ENCODE peak calls at places on chromosomes 5 and 9, in seven cellular contexts. H is MM.1S, T is LNCaP clone FGC, I is tibial nerve, E is astrocyte, V is cardiac fibroblast, A is body of pancreas. Z is an unnamed sample.

GRCh38 chr5:77663081-77663863 is 24.8 kb upstream of the OTP start:
- DNase-seq in H (no peak), T (no peak), I (no peak), E (no peak), V (no peak), A (no peak), Z (no peak)

GRCh38 chr9:73683862-73684591 is 532.4 kb downstream of the ANXA1 start:
- DNase-seq in H (peak; percentile 48), T (no peak), I (no peak), E (peak; percentile 57), V (peak; percentile 64), A (no peak), Z (peak; percentile 77)

GRCh38 chr9:125888220-125888619 is 141.0 kb downstream of the PBX3 start:
- DNase-seq in H (no peak), T (no peak), I (no peak), E (peak; percentile 69), V (peak; percentile 22), A (no peak), Z (peak; percentile 25)

GRCh38 chr5:148172377-148172776 is 4.0 kb downstream of the SPINK14 start:
- DNase-seq in H (no peak), T (no peak), I (no peak), E (no peak), V (no peak), A (no peak), Z (no peak)

GRCh38 chr5:41876678-41877077 is 6.5 kb upstream of the OXCT1 start:
- DNase-seq in H (no peak), T (no peak), I (no peak), E (no peak), V (no peak), A (no peak), Z (no peak)

GRCh38 chr9:116096853-116097252 is 56.7 kb upstream of the PAPPA start:
- DNase-seq in H (no peak), T (no peak), I (no peak), E (no peak), V (peak; percentile 54), A (no peak), Z (peak; percentile 50)

GRCh38 chr5:134046801-134047707 is 42.3 kb upstream of the VDAC1 start:
- DNase-seq in H (no peak), T (no peak), I (no peak), E (no peak), V (no peak), A (no peak), Z (no peak)

GRCh38 chr5:2496126-2496525 is 255.4 kb downstream of the IRX2 start:
- DNase-seq in H (no peak), T (no peak), I (no peak), E (no peak), V (no peak), A (no peak), Z (no peak)

GRCh38 chr5:28066856-28067255 is 1028.5 kb upstream of the CDH9 start:
- DNase-seq in H (no peak), T (no peak), I (no peak), E (no peak), V (no peak), A (no peak), Z (no peak)

GRCh38 chr5:38642194-38642987 is 85.9 kb upstream of the LIFR start:
- DNase-seq in H (no peak), T (no peak), I (no peak), E (no peak), V (no peak), A (no peak), Z (no peak)

GRCh38 chr5:26482076-26482816 is 556.1 kb downstream of the CDH9 start:
- DNase-seq in H (peak; percentile 57), T (no peak), I (no peak), E (no peak), V (no peak), A (no peak), Z (no peak)

GRCh38 chr5:172151661-172152210 is 36.3 kb downstream of the STK10 start:
- DNase-seq in H (no peak), T (no peak), I (no peak), E (no peak), V (no peak), A (no peak), Z (no peak)

GRCh38 chr9:68560131-68560844 is 19.6 kb upstream of the TMEM252 start:
- DNase-seq in H (peak; percentile 58), T (no peak), I (peak; percentile 31), E (no peak), V (peak; percentile 92), A (peak; percentile 61), Z (peak; percentile 29)

GRCh38 chr5:1174122-1174936 is 27.1 kb upstream of the SLC6A19 start:
- DNase-seq in H (peak; percentile 26), T (peak; percentile 63), I (peak; percentile 29), E (peak; percentile 48), V (peak; percentile 80), A (peak; percentile 75), Z (peak; percentile 83)
- TF ChIP-seq CTCF in H (peak; percentile 79), T (peak; percentile 91), I (peak; percentile 54), E (peak; percentile 59), V (peak; percentile 81), A (peak; percentile 73), Z (peak; percentile 73)

GRCh38 chr5:4514067-4514648 is 626.0 kb upstream of the ADAMTS16 start:
- DNase-seq in H (no peak), T (no peak), I (no peak), E (no peak), V (no peak), A (no peak), Z (no peak)

GRCh38 chr5:4513381-4513780 is 626.7 kb upstream of the ADAMTS16 start:
- DNase-seq in H (no peak), T (no peak), I (no peak), E (no peak), V (no peak), A (no peak), Z (no peak)

DNA sequence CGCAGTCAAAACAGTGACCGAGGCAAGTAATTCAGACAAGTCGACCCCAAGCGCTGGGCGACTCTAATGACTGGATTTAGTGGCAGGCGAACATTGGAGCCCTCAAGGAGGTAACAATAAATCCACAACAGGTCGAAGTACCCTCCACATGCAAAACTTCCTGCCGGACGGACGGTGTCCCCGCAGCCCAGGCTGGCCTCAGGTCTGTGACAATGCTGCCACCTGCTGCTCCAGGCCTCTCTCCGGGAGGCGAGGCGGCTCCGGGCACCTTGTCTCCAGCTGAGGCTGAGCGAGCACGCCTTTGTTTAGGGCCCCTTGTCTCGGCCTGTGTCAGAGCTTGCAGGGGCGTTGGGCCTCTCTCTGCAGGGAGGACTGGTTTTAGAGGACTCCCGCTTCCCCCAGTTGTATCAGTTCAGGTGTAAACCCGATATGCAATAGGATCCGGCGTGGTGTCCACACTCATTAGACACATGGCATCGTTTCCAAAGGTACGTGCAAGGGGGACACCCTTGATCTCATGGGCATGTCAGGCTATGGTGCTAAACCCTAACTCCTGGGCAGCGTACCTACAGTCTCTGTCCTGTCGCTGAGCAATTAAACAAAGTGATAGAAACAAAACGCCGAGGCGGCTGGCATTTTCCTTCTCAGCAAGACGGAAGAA is 628.0 kb upstream of the ADAMTS16 start:
- DNase-seq in H (no peak), T (no peak), I (no peak), E (peak; percentile 10), V (no peak), A (peak; percentile 63), Z (peak; percentile 0)
- H3K4me3 ChIP-seq in H (no peak overlapping the region), T (no peak overlapping the region), I (no peak overlapping the region), E (no peak overlapping the region), V (no peak overlapping the region), A (no peak overlapping the region), Z (no peak overlapping the region)

GRCh38 chr5:39970117-39970798 is 545.5 kb upstream of the DAB2 start:
- DNase-seq in H (no peak), T (no peak), I (no peak), E (no peak), V (no peak), A (peak; percentile 82), Z (no peak)
- TF ChIP-seq CTCF in H (no peak), T (no peak), I (no peak), E (no peak), V (no peak), A (no peak), Z (no peak)

GRCh38 chr5:150137997-150138396 is 17.6 kb downstream of the PDGFRB start:
- DNase-seq in H (no peak), T (no peak), I (peak; percentile 55), E (no peak), V (peak; percentile 69), A (no peak), Z (peak; percentile 47)
- H3K4me3 ChIP-seq in H (no peak overlapping the region), T (no peak overlapping the region), I (no peak overlapping the region), E (no peak overlapping the region), V (no peak overlapping the region), A (no peak overlapping the region), Z (no peak overlapping the region)

DNA sequence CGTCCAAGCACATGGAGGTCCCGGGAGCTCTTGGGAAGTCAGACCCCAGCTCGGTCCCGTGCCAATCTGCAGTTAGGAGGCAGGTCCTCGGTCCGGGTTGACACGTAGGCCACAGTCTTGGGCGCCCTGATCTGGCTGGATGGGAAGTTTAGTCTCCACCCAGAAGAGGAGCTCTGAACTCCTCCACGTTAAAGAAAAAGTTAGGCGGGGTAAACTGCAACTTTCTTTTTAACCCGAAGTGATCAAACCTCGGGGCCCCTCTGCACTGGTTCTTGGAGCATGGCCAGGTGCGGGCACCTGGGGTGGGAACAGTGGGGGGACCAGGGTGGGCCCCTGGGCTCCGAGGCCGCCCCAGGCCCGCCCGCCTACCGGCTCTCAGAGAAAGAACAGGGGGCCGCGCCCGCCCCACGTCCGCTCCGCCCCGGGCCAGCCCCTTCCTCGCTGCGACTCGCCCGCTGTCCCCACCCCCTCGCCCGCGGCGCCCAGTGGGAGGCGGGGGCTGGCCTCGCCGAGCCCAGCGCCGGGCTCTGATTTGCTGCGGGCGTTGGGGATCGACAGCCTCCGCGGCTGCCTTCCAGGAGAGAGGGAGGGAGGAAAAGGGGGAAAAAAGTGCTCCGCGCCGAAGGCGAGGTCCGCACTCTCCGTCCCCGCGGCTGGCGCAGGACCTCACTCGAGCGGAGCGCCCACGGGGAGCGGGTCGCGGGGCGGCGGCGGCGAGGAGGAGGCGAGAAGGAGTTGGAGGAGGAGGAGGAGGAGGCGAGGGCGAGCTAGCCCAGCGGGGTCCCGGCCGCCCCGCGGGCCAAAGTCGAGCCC is at the start of gene COL5A1:
- DNase-seq in H (no peak), T (peak; percentile 8), I (peak; percentile 86), E (peak; percentile 80), V (peak; percentile 96), A (peak; percentile 83), Z (peak; percentile 92)
- TF ChIP-seq CTCF in H (no peak), T (no peak), I (no peak), E (no peak), V (no peak), A (no peak), Z (no peak)

GRCh38 chr5:103743455-103743854 is 180.9 kb upstream of the NUDT12 start:
- DNase-seq in H (no peak), T (no peak), I (no peak), E (no peak), V (no peak), A (no peak), Z (no peak)
- H3K4me3 ChIP-seq in H (no peak overlapping the region), T (no peak overlapping the region), I (no peak overlapping the region), E (no peak overlapping the region), V (no peak overlapping the region), A (no peak overlapping the region), Z (no peak overlapping the region)

GRCh38 chr5:5881294-5881693 is 458.8 kb downstream of the ICE1 start:
- DNase-seq in H (no peak), T (no peak), I (no peak), E (no peak), V (no peak), A (no peak), Z (no peak)
- TF ChIP-seq CTCF in H (peak; percentile 19), T (no peak), I (no peak), E (no peak), V (no peak), A (no peak), Z (no peak)

GRCh38 chr9:95053611-95054440 is 263.7 kb downstream of the FANCC start:
- DNase-seq in H (no peak), T (no peak), I (no peak), E (no peak), V (peak; percentile 38), A (no peak), Z (peak; percentile 38)
- H3K4me3 ChIP-seq in H (no peak overlapping the region), T (no peak overlapping the region), I (no peak overlapping the region), E (no peak overlapping the region), V (no peak overlapping the region), A (no peak overlapping the region), Z (no peak overlapping the region)

Z was measured in fibroblast of pulmonary artery.